ENCODE peak calls at places on chromosomes 6 and 20, in five cellular contexts. One of them, this sample, is unnamed.

GRCh38 chr6:137852346-137852745 is 14.7 kb upstream of the TNFAIP3 start:
- DNase-seq in body of pancreas: no peak
- DNase-seq in left ventricle myocardium inferior: no peak
- DNase-seq in IMR-90: peak
- DNase-seq in tibial nerve: no peak
- DNase-seq in this sample: peak

GRCh38 chr6:148179786-148180185 is 162.9 kb upstream of the SASH1 start:
- DNase-seq in body of pancreas: no peak
- DNase-seq in left ventricle myocardium inferior: no peak
- DNase-seq in IMR-90: peak
- DNase-seq in tibial nerve: peak
- DNase-seq in this sample: peak

GRCh38 chr6:3610206-3610605 is 141.3 kb downstream of the PXDC1 start:
- DNase-seq in body of pancreas: no peak
- DNase-seq in left ventricle myocardium inferior: no peak
- DNase-seq in IMR-90: peak
- DNase-seq in tibial nerve: no peak
- DNase-seq in this sample: peak

GRCh38 chr6:50305660-50306059 is 255.9 kb upstream of the DEFB112 start:
- DNase-seq in body of pancreas: no peak
- DNase-seq in left ventricle myocardium inferior: no peak
- DNase-seq in IMR-90: no peak
- DNase-seq in tibial nerve: no peak
- DNase-seq in this sample: peak

GRCh38 chr6:149854532-149854931 is 9.6 kb downstream of the LRP11 start:
- DNase-seq in body of pancreas: no peak
- DNase-seq in left ventricle myocardium inferior: no peak
- DNase-seq in IMR-90: no peak
- DNase-seq in tibial nerve: no peak
- DNase-seq in this sample: peak

GRCh38 chr20:46350201-46350985 is 42.1 kb upstream of the CDH22 start:
- DNase-seq in body of pancreas: no peak
- DNase-seq in left ventricle myocardium inferior: no peak
- DNase-seq in IMR-90: peak
- DNase-seq in tibial nerve: no peak
- DNase-seq in this sample: peak

GRCh38 chr20:22810626-22811559 is 224.2 kb upstream of the SSTR4 start:
- DNase-seq in body of pancreas: no peak
- DNase-seq in left ventricle myocardium inferior: no peak
- DNase-seq in IMR-90: no peak
- DNase-seq in tibial nerve: no peak
- DNase-seq in this sample: no peak

GRCh38 chr6:7726416-7727149 is 684 bp downstream of the BMP6 start:
- DNase-seq in body of pancreas: no peak
- DNase-seq in left ventricle myocardium inferior: no peak
- DNase-seq in IMR-90: no peak
- DNase-seq in tibial nerve: no peak
- DNase-seq in this sample: no peak

GRCh38 chr6:168177492-168177891 is 98.5 kb upstream of the FRMD1 start:
- DNase-seq in body of pancreas: no peak
- DNase-seq in left ventricle myocardium inferior: no peak
- DNase-seq in IMR-90: no peak
- DNase-seq in tibial nerve: no peak
- DNase-seq in this sample: no peak

GRCh38 chr6:95991906-95992305 is 23.9 kb upstream of the FUT9 start:
- DNase-seq in body of pancreas: no peak
- DNase-seq in left ventricle myocardium inferior: no peak
- DNase-seq in IMR-90: no peak
- DNase-seq in tibial nerve: no peak
- DNase-seq in this sample: no peak

GRCh38 chr6:4670824-4671409 is 105.3 kb upstream of the CDYL start:
- DNase-seq in body of pancreas: no peak
- DNase-seq in left ventricle myocardium inferior: no peak
- DNase-seq in IMR-90: peak
- DNase-seq in tibial nerve: no peak
- DNase-seq in this sample: peak

GRCh38 chr6:82371799-82372508 is 8.3 kb downstream of the TPBG start:
- DNase-seq in body of pancreas: no peak
- DNase-seq in left ventricle myocardium inferior: no peak
- DNase-seq in IMR-90: peak
- DNase-seq in tibial nerve: no peak
- DNase-seq in this sample: no peak

GRCh38 chr6:30565772-30566171 is 5.5 kb upstream of the ABCF1 start:
- DNase-seq in body of pancreas: no peak
- DNase-seq in left ventricle myocardium inferior: no peak
- DNase-seq in IMR-90: peak
- DNase-seq in tibial nerve: no peak
- DNase-seq in this sample: no peak

GRCh38 chr6:40353967-40354452 is 233.2 kb downstream of the LRFN2 start:
- DNase-seq in body of pancreas: no peak
- DNase-seq in left ventricle myocardium inferior: no peak
- DNase-seq in IMR-90: no peak
- DNase-seq in tibial nerve: no peak
- DNase-seq in this sample: peak

GRCh38 chr20:2340136-2340535 is 40.6 kb upstream of the TGM6 start:
- DNase-seq in body of pancreas: no peak
- DNase-seq in left ventricle myocardium inferior: no peak
- DNase-seq in IMR-90: no peak
- DNase-seq in tibial nerve: no peak
- DNase-seq in this sample: no peak

GRCh38 chr20:2693286-2693995 is 861 bp downstream of the EBF4 start:
- DNase-seq in body of pancreas: peak
- DNase-seq in left ventricle myocardium inferior: peak
- DNase-seq in IMR-90: no peak
- DNase-seq in tibial nerve: no peak
- DNase-seq in this sample: no peak

GRCh38 chr6:90401933-90402830 is 105.5 kb upstream of the BACH2 start:
- DNase-seq in body of pancreas: no peak
- DNase-seq in left ventricle myocardium inferior: no peak
- DNase-seq in IMR-90: peak
- DNase-seq in tibial nerve: no peak
- DNase-seq in this sample: no peak

GRCh38 chr6:159654483-159655098 is 38.5 kb downstream of the SOD2 start:
- DNase-seq in body of pancreas: no peak
- DNase-seq in left ventricle myocardium inferior: no peak
- DNase-seq in IMR-90: peak
- DNase-seq in tibial nerve: no peak
- DNase-seq in this sample: peak

GRCh38 chr6:101779051-101779844 is 385.7 kb downstream of the GRIK2 start:
- DNase-seq in body of pancreas: no peak
- DNase-seq in left ventricle myocardium inferior: no peak
- DNase-seq in IMR-90: peak
- DNase-seq in tibial nerve: no peak
- DNase-seq in this sample: peak

GRCh38 chr20:45090481-45090880 is 10.4 kb downstream of the KCNS1 start:
- DNase-seq in body of pancreas: no peak
- DNase-seq in left ventricle myocardium inferior: no peak
- DNase-seq in IMR-90: peak
- DNase-seq in tibial nerve: no peak
- DNase-seq in this sample: no peak

GRCh38 chr6:138465007-138465645 is 34.2 kb downstream of the NHSL1 start:
- DNase-seq in body of pancreas: no peak
- DNase-seq in left ventricle myocardium inferior: no peak
- DNase-seq in IMR-90: peak
- DNase-seq in tibial nerve: no peak
- DNase-seq in this sample: peak

GRCh38 chr6:166997348-166997747 is 1.8 kb upstream of the CEP43 start:
- DNase-seq in body of pancreas: no peak
- DNase-seq in left ventricle myocardium inferior: no peak
- DNase-seq in IMR-90: no peak
- DNase-seq in tibial nerve: no peak
- DNase-seq in this sample: no peak

GRCh38 chr6:106530026-106530425 is 99.3 kb downstream of the RTN4IP1 start:
- DNase-seq in body of pancreas: no peak
- DNase-seq in left ventricle myocardium inferior: no peak
- DNase-seq in IMR-90: no peak
- DNase-seq in tibial nerve: no peak
- DNase-seq in this sample: no peak

GRCh38 chr20:41218466-41218865 is 81.1 kb downstream of the PLCG1 start:
- DNase-seq in body of pancreas: no peak
- DNase-seq in left ventricle myocardium inferior: no peak
- DNase-seq in IMR-90: peak
- DNase-seq in tibial nerve: no peak
- DNase-seq in this sample: no peak

GRCh38 chr20:61322151-61322860 is 70.2 kb downstream of the CDH4 start:
- DNase-seq in body of pancreas: no peak
- DNase-seq in left ventricle myocardium inferior: no peak
- DNase-seq in IMR-90: no peak
- DNase-seq in tibial nerve: no peak
- DNase-seq in this sample: no peak

GRCh38 chr20:35252037-35252461 is 25.6 kb downstream of the MMP24 start:
- DNase-seq in body of pancreas: no peak
- DNase-seq in left ventricle myocardium inferior: no peak
- DNase-seq in IMR-90: no peak
- DNase-seq in tibial nerve: no peak
- DNase-seq in this sample: no peak

GRCh38 chr6:38567436-38567835 is 72.3 kb downstream of the BTBD9 start:
- DNase-seq in body of pancreas: peak
- DNase-seq in left ventricle myocardium inferior: peak
- DNase-seq in IMR-90: peak
- DNase-seq in tibial nerve: peak
- DNase-seq in this sample: peak

GRCh38 chr6:44842616-44843015 is 455.1 kb downstream of the CDC5L start:
- DNase-seq in body of pancreas: no peak
- DNase-seq in left ventricle myocardium inferior: no peak
- DNase-seq in IMR-90: no peak
- DNase-seq in tibial nerve: no peak
- DNase-seq in this sample: no peak

GRCh38 chr6:112833546-112834215 is 486.6 kb downstream of the RFPL4B start:
- DNase-seq in body of pancreas: no peak
- DNase-seq in left ventricle myocardium inferior: no peak
- DNase-seq in IMR-90: peak
- DNase-seq in tibial nerve: no peak
- DNase-seq in this sample: peak

DNA sequence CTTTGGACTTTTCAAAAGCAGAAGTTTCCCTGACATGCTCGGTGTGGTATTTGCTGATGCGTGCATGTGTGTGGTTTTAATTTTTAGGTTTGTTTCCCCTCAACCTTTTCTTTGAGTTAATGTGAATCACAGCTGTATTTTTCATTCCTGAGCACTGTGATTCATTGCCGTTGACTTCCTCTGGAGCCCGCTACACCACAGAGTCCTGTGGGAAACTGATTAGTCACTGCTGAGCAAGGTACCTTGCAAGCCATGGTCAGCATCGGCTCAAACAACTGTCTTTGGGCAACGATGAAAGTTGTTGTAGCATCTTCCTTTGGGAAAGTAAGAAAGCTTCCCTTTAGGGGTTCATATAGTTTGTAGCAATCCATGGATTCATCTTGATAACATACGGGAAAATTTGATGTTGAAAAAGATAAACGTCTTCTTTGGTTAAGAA is 57.5 kb downstream of the RIN2 start:
- DNase-seq in body of pancreas: no peak
- DNase-seq in left ventricle myocardium inferior: no peak
- DNase-seq in IMR-90: peak
- DNase-seq in tibial nerve: peak
- DNase-seq in this sample: peak
- TF ChIP-seq CTCF in body of pancreas: no peak
- TF ChIP-seq CTCF in left ventricle myocardium inferior: peak
- TF ChIP-seq CTCF in IMR-90: no peak
- TF ChIP-seq CTCF in tibial nerve: no peak
- TF ChIP-seq CTCF in this sample: no peak

DNA sequence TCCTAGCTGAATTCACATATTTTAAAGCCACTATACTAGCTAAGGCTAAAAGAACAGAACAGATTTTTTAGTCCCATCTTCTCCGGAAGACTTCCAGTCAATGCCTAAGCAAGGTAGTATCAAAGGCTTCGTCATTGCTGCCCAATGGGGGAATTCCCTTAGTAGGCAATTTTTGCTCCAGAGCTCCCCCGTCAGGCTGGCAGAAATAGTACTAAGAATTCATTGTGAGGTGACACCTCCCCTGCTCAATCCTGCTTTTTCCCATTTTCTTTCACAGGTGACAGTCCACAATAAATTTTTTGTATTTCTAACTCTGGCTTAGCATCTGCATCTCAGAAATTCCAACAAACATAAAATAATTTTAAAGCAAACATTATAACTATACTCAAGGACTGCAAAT is 52.8 kb upstream of the SRSF6 start:
- DNase-seq in body of pancreas: no peak
- DNase-seq in left ventricle myocardium inferior: no peak
- DNase-seq in IMR-90: no peak
- DNase-seq in tibial nerve: no peak
- DNase-seq in this sample: peak
- TF ChIP-seq CTCF in body of pancreas: no peak
- TF ChIP-seq CTCF in left ventricle myocardium inferior: no peak
- TF ChIP-seq CTCF in IMR-90: peak
- TF ChIP-seq CTCF in tibial nerve: no peak
- TF ChIP-seq CTCF in this sample: peak

GRCh38 chr6:35972471-35972985 is 51.6 kb upstream of the SRPK1 start:
- DNase-seq in body of pancreas: no peak
- DNase-seq in left ventricle myocardium inferior: no peak
- DNase-seq in IMR-90: no peak
- DNase-seq in tibial nerve: no peak
- DNase-seq in this sample: no peak
- TF ChIP-seq CTCF in body of pancreas: no peak
- TF ChIP-seq CTCF in left ventricle myocardium inferior: peak
- TF ChIP-seq CTCF in IMR-90: no peak
- TF ChIP-seq CTCF in tibial nerve: no peak
- TF ChIP-seq CTCF in this sample: no peak

DNA sequence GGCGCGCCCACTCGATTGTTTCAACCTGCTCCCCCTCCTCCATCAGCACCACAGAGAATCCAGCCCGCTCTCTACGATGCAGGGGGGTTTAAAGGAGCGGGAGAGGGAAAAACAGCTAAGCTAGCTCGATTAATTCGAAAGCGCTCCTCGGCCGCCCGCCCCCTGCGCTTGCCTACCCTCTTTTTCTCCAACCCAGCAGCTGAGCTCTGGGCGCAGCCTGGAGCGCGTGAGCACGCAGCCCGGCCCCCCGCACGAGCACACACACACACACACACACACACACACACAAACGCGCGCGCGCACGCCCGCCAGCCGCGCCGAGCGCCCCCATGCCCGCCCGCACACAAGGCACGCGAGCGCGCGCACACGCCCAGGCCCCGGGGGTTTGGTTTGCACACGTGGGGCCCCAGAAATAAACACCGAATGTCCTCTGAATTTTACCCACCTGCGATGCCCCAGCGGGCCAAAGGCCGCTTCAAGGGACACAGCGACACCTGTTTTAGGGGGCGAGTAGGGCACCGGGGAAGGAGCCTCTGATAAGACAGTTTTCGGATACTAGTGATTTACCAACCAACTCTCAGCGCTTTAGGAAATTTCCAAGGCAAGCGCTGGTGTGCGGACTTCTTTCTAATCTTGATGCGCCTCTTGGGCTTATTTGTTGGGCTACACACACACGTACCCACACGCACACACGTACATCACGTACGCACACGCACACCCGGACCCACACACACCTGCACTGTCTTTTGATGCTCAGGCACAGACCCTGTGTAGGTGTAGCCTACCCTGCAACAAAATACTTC is 787 bp upstream of the NRN1 start:
- DNase-seq in body of pancreas: no peak
- DNase-seq in left ventricle myocardium inferior: no peak
- DNase-seq in IMR-90: no peak
- DNase-seq in tibial nerve: no peak
- DNase-seq in this sample: no peak
- TF ChIP-seq CTCF in body of pancreas: no peak
- TF ChIP-seq CTCF in left ventricle myocardium inferior: peak
- TF ChIP-seq CTCF in IMR-90: no peak
- TF ChIP-seq CTCF in tibial nerve: no peak
- TF ChIP-seq CTCF in this sample: no peak

This sample was measured in MCF 10A.